ENCODE peak calls at places on chromosomes 12 and 14, in five cellular contexts. A is NCI-H2107; Y is stimulated activated CD8-positive, alpha-beta memory T cell treated with anti-CD3 and anti-CD28 coated beads, Interleukin-2, amount 100 ng/mL, for 1 hour; C is lower leg skin; Z is amniotic stem cell. V is an unnamed sample.

GRCh38 chr12:94186461-94187237 is 38.3 kb downstream of the PLXNC1 start:
- DNase-seq in Y (no peak), Z (no peak), C (no peak), A (peak), V (no peak)

GRCh38 chr12:67624355-67624754 is 24.2 kb upstream of the DYRK2 start:
- DNase-seq in A (no peak), C (no peak), Y (no peak), Z (no peak), V (no peak)

GRCh38 chr12:63313139-63313538 is 162.1 kb upstream of the AVPR1A start:
- DNase-seq in Y (no peak), Z (no peak), A (no peak), C (no peak), V (no peak)

GRCh38 chr12:104181313-104181712 is 34.3 kb upstream of the TXNRD1 start:
- DNase-seq in Z (no peak), C (no peak), A (no peak), Y (no peak), V (no peak)

GRCh38 chr12:96720363-96720705 is 186.7 kb upstream of the NEDD1 start:
- DNase-seq in Z (no peak), C (no peak), Y (no peak), A (peak), V (no peak)

GRCh38 chr12:123905319-123905925 is 67.2 kb downstream of the CCDC92 start:
- DNase-seq in Z (peak), A (no peak), C (peak), Y (peak), V (peak)

GRCh38 chr14:82855912-82856381 is 1322.3 kb upstream of the SEL1L start:
- DNase-seq in Y (no peak), C (no peak), A (peak), Z (no peak), V (peak)

GRCh38 chr12:23055004-23055403 is 430.0 kb downstream of the ETNK1 start:
- DNase-seq in Z (no peak), Y (no peak), C (no peak), A (no peak), V (no peak)

GRCh38 chr14:68320495-68320894 is 472.4 kb downstream of the ZFP36L1 start:
- DNase-seq in C (no peak), Z (no peak), A (no peak), Y (no peak), V (no peak)

GRCh38 chr12:114408415-114408814 is 2.5 kb upstream of the TBX5 start:
- DNase-seq in Z (no peak), A (no peak), C (no peak), Y (no peak), V (no peak)

GRCh38 chr12:92002195-92002649 is 143.4 kb downstream of the BTG1 start:
- DNase-seq in A (no peak), Z (no peak), Y (no peak), C (no peak), V (no peak)

GRCh38 chr12:18837025-18837424 is 99.1 kb downstream of the CAPZA3 start:
- DNase-seq in A (no peak), Y (no peak), C (no peak), Z (no peak), V (no peak)

GRCh38 chr14:58788655-58789054 is 150.9 kb downstream of the DACT1 start:
- DNase-seq in C (no peak), Z (no peak), Y (no peak), A (no peak), V (no peak)

GRCh38 chr12:7180685-7181084 is 8.8 kb upstream of the PEX5 start:
- DNase-seq in Z (no peak), Y (no peak), C (no peak), A (no peak), V (no peak)

GRCh38 chr12:12764824-12765223 is 20.6 kb upstream of the APOLD1 start:
- DNase-seq in C (no peak), Y (no peak), A (no peak), Z (no peak), V (no peak)

GRCh38 chr12:93167841-93168492 is 209.8 kb upstream of the NUDT4 start:
- DNase-seq in Y (no peak), A (no peak), C (no peak), Z (no peak), V (no peak)

GRCh38 chr12:4809013-4809448 is 88.8 kb downstream of the GALNT8 start:
- DNase-seq in Z (no peak), A (no peak), C (no peak), Y (no peak), V (no peak)

GRCh38 chr14:53982546-53982945 is 25.9 kb upstream of the BMP4 start:
- DNase-seq in Z (no peak), Y (no peak), A (no peak), C (no peak), V (no peak)

GRCh38 chr14:104964546-104964945 is 13.6 kb downstream of the AHNAK2 start:
- DNase-seq in Z (no peak), A (no peak), C (no peak), Y (no peak), V (no peak)

GRCh38 chr14:28755198-28755794 is 11.3 kb upstream of the FOXG1 start:
- DNase-seq in Y (no peak), Z (no peak), C (no peak), A (no peak), V (no peak)

GRCh38 chr12:49487605-49488004 is 51.2 kb upstream of the KCNH3 start:
- DNase-seq in Z (no peak), C (no peak), A (no peak), Y (no peak), V (no peak)

GRCh38 chr12:4203772-4204376 is 69.7 kb upstream of the CCND2 start:
- DNase-seq in Y (no peak), Z (no peak), C (no peak), A (no peak), V (no peak)

GRCh38 chr12:113174461-113175384 is 10.6 kb downstream of the DDX54 start:
- DNase-seq in Z (peak), Y (peak), A (peak), C (peak), V (no peak)

GRCh38 chr14:28751467-28752058 is 15.0 kb upstream of the FOXG1 start:
- DNase-seq in C (no peak), Z (peak), Y (no peak), A (peak), V (no peak)

GRCh38 chr14:61266436-61267220 is 14.5 kb downstream of the TMEM30B start:
- DNase-seq in C (no peak), Y (no peak), A (no peak), Z (no peak), V (no peak)

GRCh38 chr12:124537525-124538193 is 29.8 kb downstream of the NCOR2 start:
- DNase-seq in Y (no peak), C (no peak), A (no peak), Z (no peak), V (no peak)

GRCh38 chr14:100774164-100774537 is 47.5 kb downstream of the DLK1 start:
- DNase-seq in Z (no peak), C (no peak), A (no peak), Y (no peak), V (no peak)

GRCh38 chr14:72742682-72743195 is 151.2 kb downstream of the DPF3 start:
- DNase-seq in C (peak), A (no peak), Z (no peak), Y (no peak), V (no peak)

GRCh38 chr14:56594428-56594827 is 14.8 kb downstream of the TMEM260 start:
- DNase-seq in Z (no peak), Y (no peak), C (no peak), A (no peak), V (no peak)

GRCh38 chr14:90354551-90355298 is 23.0 kb upstream of the NRDE2 start:
- DNase-seq in Y (no peak), A (no peak), C (no peak), Z (no peak), V (no peak)

GRCh38 chr12:113226696-113227095 is 5.4 kb downstream of the TPCN1 start:
- DNase-seq in A (no peak), C (no peak), Z (no peak), Y (no peak), V (no peak)

GRCh38 chr12:25977047-25977446 is 18.6 kb downstream of the RASSF8 start:
- DNase-seq in Y (no peak), C (no peak), A (no peak), Z (no peak), V (peak)

GRCh38 chr14:82667006-82667405 is 1133.4 kb upstream of the SEL1L start:
- DNase-seq in Z (no peak), Y (no peak), A (no peak), C (no peak), V (peak)

GRCh38 chr12:28108599-28108998 is 81.7 kb upstream of the CCDC91 start:
- DNase-seq in Z (no peak), A (no peak), Y (no peak), C (no peak), V (no peak)

GRCh38 chr12:84070311-84070710 is 842.3 kb downstream of the SLC6A15 start:
- DNase-seq in A (no peak), Y (no peak), C (peak), Z (no peak), V (peak)

GRCh38 chr12:125518074-125518473 is 452.8 kb downstream of the AACS start:
- DNase-seq in C (no peak), Z (no peak), A (no peak), Y (no peak), V (no peak)

GRCh38 chr12:123263196-123263817 is 8.3 kb downstream of the CDK2AP1 start:
- DNase-seq in C (no peak), Z (no peak), Y (no peak), A (peak), V (no peak)

GRCh38 chr14:96614528-96614927 is 112.3 kb downstream of the PAPOLA start:
- DNase-seq in C (no peak), Y (no peak), A (peak), Z (no peak), V (no peak)

GRCh38 chr12:20950248-20950647 is 139.7 kb downstream of the SLCO1B3 start:
- DNase-seq in C (no peak), A (peak), Z (no peak), Y (no peak), V (peak)

GRCh38 chr14:99257673-99258221 is 14.2 kb downstream of the BCL11B start:
- DNase-seq in A (no peak), C (no peak), Y (no peak), Z (no peak), V (no peak)